ENCODE peak calls at places on chromosomes 2 and 18, in nine cellular contexts. I is H9, B is upper lobe of right lung, M is cardiac muscle cell, O is fibroblast of lung, E is IMR-90, V is left ventricle myocardium inferior, U is PC-3, G is neural crest cell. D is an unnamed sample.

GRCh38 chr2:216857131-216857550 is 2.7 kb downstream of the TNP1 start:
- DNase-seq in I (no peak), B (no peak), M (no peak), O (peak; percentile 25), E (peak; percentile 84), V (no peak), U (peak; percentile 26), G (no peak), D (no peak)

GRCh38 chr2:100285691-100286090 is 36.6 kb downstream of the LONRF2 start:
- DNase-seq in I (no peak), B (no peak), M (peak; percentile 75), O (peak; percentile 91), E (peak; percentile 83), V (no peak), U (peak; percentile 47), G (no peak), D (no peak)

GRCh38 chr18:8277270-8277669 is 332.0 kb upstream of the RAB12 start:
- DNase-seq in I (no peak), B (no peak), M (peak; percentile 53), O (peak; percentile 53), E (peak; percentile 50), V (no peak), U (no peak), G (no peak), D (no peak)

GRCh38 chr18:58362027-58362575 is 266.8 kb downstream of the ALPK2 start:
- DNase-seq in I (no peak), B (no peak), M (peak; percentile 93), O (peak; percentile 94), E (peak; percentile 97), V (no peak), U (peak; percentile 82), G (no peak), D (no peak)

GRCh38 chr18:67144342-67144741 is 372.2 kb downstream of the DSEL start:
- DNase-seq in I (no peak), B (no peak), M (no peak), O (no peak), E (no peak), V (no peak), U (no peak), G (no peak), D (no peak)

GRCh38 chr2:240310201-240310600 is 125.3 kb upstream of the GPC1 start:
- DNase-seq in I (no peak), B (peak; percentile 40), M (no peak), O (no peak), E (no peak), V (no peak), U (no peak), G (no peak), D (no peak)

GRCh38 chr2:59295524-59296162 is 1054.5 kb upstream of the FANCL start:
- DNase-seq in I (no peak), B (no peak), M (no peak), O (no peak), E (no peak), V (no peak), U (no peak), G (no peak), D (no peak)

GRCh38 chr18:39453882-39454281 is 1888.3 kb upstream of the CELF4 start:
- DNase-seq in I (no peak), B (no peak), M (peak; percentile 93), O (peak; percentile 88), E (peak; percentile 65), V (no peak), U (no peak), G (no peak), D (no peak)

GRCh38 chr2:186617771-186618170 is 27.9 kb downstream of the ITGAV start:
- DNase-seq in I (no peak), B (no peak), M (no peak), O (no peak), E (no peak), V (no peak), U (no peak), G (no peak), D (no peak)

GRCh38 chr2:226364217-226364616 is 435.4 kb downstream of the IRS1 start:
- DNase-seq in I (no peak), B (no peak), M (no peak), O (no peak), E (no peak), V (no peak), U (no peak), G (no peak), D (no peak)

GRCh38 chr2:215521031-215521430 is 85.2 kb upstream of the FN1 start:
- DNase-seq in I (no peak), B (no peak), M (no peak), O (no peak), E (no peak), V (no peak), U (no peak), G (no peak), D (no peak)

GRCh38 chr2:237290249-237290648 is 123.7 kb downstream of the COL6A3 start:
- DNase-seq in I (no peak), B (peak; percentile 81), M (peak; percentile 92), O (peak; percentile 72), E (peak; percentile 77), V (peak; percentile 89), U (peak; percentile 67), G (no peak), D (no peak)

GRCh38 chr2:62461707-62462106 is 44.3 kb downstream of the TMEM17 start:
- DNase-seq in I (no peak), B (no peak), M (no peak), O (no peak), E (peak; percentile 70), V (no peak), U (peak; percentile 65), G (no peak), D (no peak)

GRCh38 chr2:175366814-175367213 is 185.3 kb upstream of the ATP5MC3 start:
- DNase-seq in I (peak; percentile 52), B (no peak), M (peak; percentile 58), O (peak; percentile 54), E (peak; percentile 43), V (no peak), U (peak; percentile 72), G (peak; percentile 45), D (peak; percentile 30)

GRCh38 chr2:196712867-196713266 is 73.4 kb downstream of the CCDC150 start:
- DNase-seq in I (no peak), B (no peak), M (no peak), O (no peak), E (no peak), V (no peak), U (no peak), G (no peak), D (no peak)

GRCh38 chr2:6846540-6846939 is 19.2 kb downstream of the CMPK2 start:
- DNase-seq in I (no peak), B (no peak), M (no peak), O (no peak), E (no peak), V (no peak), U (no peak), G (no peak), D (no peak)

GRCh38 chr2:6845312-6845711 is 20.4 kb downstream of the CMPK2 start:
- DNase-seq in I (no peak), B (no peak), M (peak; percentile 38), O (peak; percentile 37), E (no peak), V (no peak), U (no peak), G (no peak), D (no peak)

GRCh38 chr2:6846967-6847695 is 18.6 kb downstream of the CMPK2 start:
- DNase-seq in I (no peak), B (no peak), M (no peak), O (no peak), E (no peak), V (no peak), U (no peak), G (no peak), D (no peak)

GRCh38 chr2:6845903-6846302 is 19.8 kb downstream of the CMPK2 start:
- DNase-seq in I (no peak), B (no peak), M (no peak), O (no peak), E (no peak), V (no peak), U (peak; percentile 18), G (no peak), D (no peak)

GRCh38 chr2:6841537-6842287 is 24.0 kb downstream of the CMPK2 start:
- DNase-seq in I (no peak), B (no peak), M (no peak), O (no peak), E (no peak), V (no peak), U (no peak), G (no peak), D (no peak)
- TF ChIP-seq CTCF in I (no peak), B (no peak), M (no peak), O (no peak), E (no peak), V (no peak), U (no peak), G (no peak), D (no peak)

DNA sequence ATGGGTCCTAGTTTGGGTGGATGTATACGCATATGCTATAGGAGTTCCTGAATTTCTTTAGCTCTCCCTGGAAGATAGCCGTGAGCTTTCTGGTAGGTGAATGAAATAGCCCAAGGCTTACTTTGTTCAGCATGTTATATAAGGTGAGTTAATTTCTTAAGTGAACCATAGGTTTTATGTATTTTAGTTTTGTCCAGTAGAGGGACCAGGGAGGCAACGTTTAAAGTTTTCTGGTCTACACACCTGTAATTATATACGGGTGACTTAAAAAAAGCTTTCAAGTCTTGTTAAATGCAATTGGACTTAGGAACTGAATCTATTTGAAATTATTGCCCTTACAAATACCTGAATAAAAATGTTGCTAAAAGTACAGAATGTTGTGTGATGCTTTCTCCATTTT is 402.5 kb upstream of the DDX18 start:
- DNase-seq in I (no peak), B (no peak), M (no peak), O (no peak), E (no peak), V (no peak), U (peak; percentile 34), G (no peak), D (no peak)
- TF ChIP-seq CTCF in I (peak; percentile 37), B (no peak), M (no peak), O (no peak), E (no peak), V (no peak), U (peak; percentile 46), G (peak; percentile 41), D (peak; percentile 43)

GRCh38 chr18:68679531-68679930 is 35.4 kb downstream of the TMX3 start:
- DNase-seq in I (no peak), B (no peak), M (peak; percentile 56), O (no peak), E (peak; percentile 56), V (no peak), U (no peak), G (no peak), D (no peak)

DNA sequence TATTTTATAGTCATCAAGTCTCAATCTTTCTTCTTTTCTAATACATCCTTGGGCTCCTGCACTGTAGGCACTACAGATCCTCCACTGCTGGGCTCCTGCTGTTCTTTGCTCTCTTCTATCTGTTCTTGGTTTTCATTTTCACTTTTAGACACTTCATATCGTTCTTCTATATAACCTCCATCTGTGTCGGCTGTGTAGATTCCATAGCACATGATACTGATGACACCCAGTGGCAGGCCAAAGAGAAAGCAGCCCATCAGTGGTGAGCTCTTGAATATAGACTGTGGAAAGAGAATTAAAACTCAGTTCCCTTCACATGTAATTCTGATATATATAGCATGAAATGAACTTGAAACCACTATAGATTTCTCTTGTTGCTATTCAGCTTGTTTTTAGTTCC is 38.0 kb downstream of the TMX3 start:
- DNase-seq in I (no peak), B (no peak), M (peak; percentile 49), O (peak; percentile 39), E (peak; percentile 25), V (no peak), U (no peak), G (no peak), D (no peak)
- TF ChIP-seq CTCF in I (peak; percentile 26), B (no peak), M (peak; percentile 38), O (peak; percentile 28), E (peak; percentile 37), V (no peak), U (peak; percentile 41), G (no peak), D (no peak)

GRCh38 chr2:127054604-127054930 is 52.4 kb downstream of the BIN1 start:
- DNase-seq in I (no peak), B (no peak), M (no peak), O (no peak), E (no peak), V (no peak), U (no peak), G (no peak), D (no peak)
- TF ChIP-seq CTCF in I (no peak), B (no peak), M (no peak), O (no peak), E (no peak), V (no peak), U (no peak), G (no peak), D (no peak)

D was measured in progenitor cell of endocrine pancreas.